ENCODE peak calls at places on chromosomes 7 and 10, in ten cellular contexts. J, M, K, Y, X, O, E, U, A and B are unnamed samples.

GRCh38 chr7:20330797-20331230 is at the start of gene ITGB8:
- DNase-seq in K (no peak), E (no peak), A (peak), J (no peak), O (no peak), Y (peak), U (peak), X (peak), M (no peak), B (no peak)

GRCh38 chr10:115001506-115002381 is 63.7 kb downstream of the TRUB1 start:
- DNase-seq in K (peak), J (no peak), E (no peak), A (no peak), Y (no peak), U (peak), O (peak), M (no peak), X (no peak), B (peak)

GRCh38 chr7:158549176-158549833 is 38.3 kb downstream of the PTPRN2 start:
- DNase-seq in E (no peak), A (no peak), Y (no peak), O (no peak), K (no peak), M (peak), X (no peak), J (no peak), U (peak), B (no peak)

GRCh38 chr10:15789793-15790525 is 70.2 kb upstream of the ITGA8 start:
- DNase-seq in J (peak), U (no peak), M (no peak), X (no peak), O (peak), E (no peak), Y (no peak), K (peak), A (no peak), B (peak)

GRCh38 chr10:6300106-6300783 is 97.5 kb downstream of the PFKFB3 start:
- DNase-seq in M (peak), E (no peak), O (peak), K (peak), Y (peak), X (peak), U (peak), A (no peak), J (peak), B (peak)

GRCh38 chr7:98879198-98879988 is 1.1 kb downstream of the TRRAP start:
- DNase-seq in Y (peak), O (no peak), K (peak), A (peak), M (peak), E (no peak), J (no peak), U (no peak), X (peak), B (peak)

GRCh38 chr10:72297968-72298773 is 24.4 kb downstream of the DDIT4 start:
- DNase-seq in U (peak), X (peak), M (peak), K (peak), O (peak), E (peak), A (peak), J (peak), Y (peak), B (peak)

GRCh38 chr7:45188736-45189135 is 31.1 kb downstream of the RAMP3 start:
- DNase-seq in U (no peak), K (no peak), A (no peak), Y (no peak), E (no peak), M (no peak), X (no peak), J (no peak), O (no peak), B (no peak)

GRCh38 chr7:128710391-128710930 is 28.7 kb upstream of the CALU start:
- DNase-seq in U (no peak), Y (no peak), K (no peak), J (no peak), M (peak), X (no peak), O (peak), E (no peak), A (no peak), B (no peak)

GRCh38 chr10:83886871-83887270 is 252.4 kb upstream of the GHITM start:
- DNase-seq in A (no peak), U (no peak), Y (no peak), E (no peak), X (no peak), O (no peak), K (no peak), M (no peak), J (no peak), B (no peak)

GRCh38 chr10:31146496-31147219 is 115.0 kb upstream of the ZNF438 start:
- DNase-seq in M (peak), X (no peak), U (peak), Y (no peak), O (peak), E (no peak), K (peak), J (no peak), A (peak), B (peak)

GRCh38 chr10:77932016-77932715 is 5.6 kb upstream of the DLG5 start:
- DNase-seq in O (no peak), E (no peak), K (no peak), U (no peak), M (no peak), J (no peak), Y (no peak), A (no peak), X (no peak), B (no peak)

GRCh38 chr7:80309971-80310549 is 175.4 kb downstream of the GNAI1 start:
- DNase-seq in J (no peak), E (no peak), U (no peak), X (no peak), M (no peak), K (no peak), O (peak), Y (no peak), A (no peak), B (no peak)

GRCh38 chr10:70816220-70816894 is 609 bp downstream of the SGPL1 start:
- DNase-seq in U (peak), M (peak), O (peak), E (no peak), X (peak), J (peak), Y (peak), K (peak), A (peak), B (peak)

GRCh38 chr10:89296227-89296648 is 5.6 kb upstream of the IFIT2 start:
- DNase-seq in O (peak), U (no peak), A (no peak), E (no peak), Y (no peak), X (no peak), M (peak), J (peak), K (peak), B (peak)

GRCh38 chr7:7732566-7733290 is 14.3 kb upstream of the RPA3 start:
- DNase-seq in A (no peak), Y (no peak), X (no peak), K (peak), O (peak), U (peak), E (no peak), J (peak), M (no peak), B (peak)

GRCh38 chr7:116653204-116653603 is 18.8 kb upstream of the MET start:
- DNase-seq in A (peak), O (peak), X (no peak), Y (no peak), E (no peak), J (no peak), U (peak), K (peak), M (no peak), B (peak)

GRCh38 chr7:5231811-5232484 is 41.9 kb downstream of the WIPI2 start:
- DNase-seq in K (no peak), Y (peak), E (no peak), X (no peak), M (no peak), O (no peak), A (no peak), J (no peak), U (no peak), B (no peak)

GRCh38 chr7:31320675-31321074 is 19.9 kb downstream of the NEUROD6 start:
- DNase-seq in E (no peak), X (no peak), A (no peak), U (no peak), M (no peak), K (no peak), O (no peak), Y (no peak), J (no peak), B (no peak)

GRCh38 chr10:18608581-18608980 is 42.8 kb downstream of the NSUN6 start:
- DNase-seq in E (no peak), Y (no peak), U (no peak), K (no peak), X (no peak), O (no peak), M (no peak), A (no peak), J (no peak), B (no peak)

GRCh38 chr10:34181545-34182300 is 633.4 kb downstream of the PARD3 start:
- DNase-seq in U (no peak), Y (no peak), K (peak), A (no peak), J (peak), X (no peak), M (no peak), E (no peak), O (peak), B (peak)

GRCh38 chr7:150962743-150963399 is 15.2 kb downstream of the KCNH2 start:
- DNase-seq in E (no peak), J (peak), A (peak), O (peak), K (peak), U (peak), X (peak), M (peak), Y (peak), B (peak)

GRCh38 chr10:62043493-62043938 is 142.0 kb downstream of the ARID5B start:
- DNase-seq in U (peak), M (no peak), O (peak), Y (no peak), E (no peak), X (no peak), A (no peak), K (peak), J (no peak), B (peak)

GRCh38 chr7:117385340-117386124 is 41.8 kb downstream of the ASZ1 start:
- DNase-seq in O (peak), E (no peak), X (no peak), M (peak), K (peak), A (peak), U (no peak), Y (no peak), J (peak), B (peak)

GRCh38 chr7:50697686-50698085 is 85.0 kb downstream of the GRB10 start:
- DNase-seq in K (no peak), M (no peak), O (no peak), U (no peak), Y (no peak), X (no peak), A (no peak), E (no peak), J (no peak), B (peak)

GRCh38 chr7:158761945-158762344 is 57.3 kb upstream of the NCAPG2 start:
- DNase-seq in U (no peak), M (no peak), E (no peak), K (no peak), O (no peak), J (no peak), X (no peak), A (no peak), Y (no peak), B (no peak)

GRCh38 chr7:6545398-6546126 is 5.7 kb downstream of the GRID2IP start:
- DNase-seq in X (no peak), M (no peak), U (no peak), O (no peak), J (no peak), E (no peak), K (no peak), A (no peak), Y (no peak), B (no peak)

GRCh38 chr10:91567815-91568214 is 65.1 kb downstream of the PPP1R3C start:
- DNase-seq in Y (no peak), X (no peak), A (no peak), M (no peak), J (no peak), U (no peak), E (no peak), O (no peak), K (no peak), B (no peak)

GRCh38 chr7:106376026-106376799 is 91.4 kb upstream of the NAMPT start:
- DNase-seq in K (no peak), U (no peak), M (no peak), E (no peak), A (no peak), X (no peak), O (peak), J (no peak), Y (no peak), B (peak)

GRCh38 chr7:138665249-138665648 is 35.9 kb downstream of the SVOPL start:
- DNase-seq in J (no peak), O (no peak), U (no peak), M (no peak), A (no peak), K (no peak), E (no peak), Y (no peak), X (no peak), B (no peak)